ENCODE peak calls at places on chromosome 10, in seven cellular contexts. S is thoracic aorta, F is cardiac muscle cell, M is spleen, Z is endothelial cell of umbilical vein, K is mammary epithelial cell, L is PC-3. U is an unnamed sample.

GRCh38 chr10:24737001-24737400 is 13.3 kb upstream of the ARHGAP21 start:
- DNase-seq in S (no peak), F (no peak), M (no peak), Z (no peak), K (no peak), L (no peak), U (no peak)

GRCh38 chr10:71888623-71889387 is 37.8 kb upstream of the PSAP start:
- DNase-seq in S (peak), F (peak), M (peak), Z (peak), K (peak), L (peak), U (peak)

GRCh38 chr10:123421461-123421860 is 244.7 kb upstream of the GPR26 start:
- DNase-seq in S (no peak), F (no peak), M (no peak), Z (no peak), K (no peak), L (no peak), U (no peak)

GRCh38 chr10:7512487-7512886 is 101.7 kb upstream of the SFMBT2 start:
- DNase-seq in S (no peak), F (no peak), M (no peak), Z (no peak), K (no peak), L (no peak), U (no peak)

GRCh38 chr10:113991091-113991860 is 52.4 kb upstream of the ADRB1 start:
- DNase-seq in S (no peak), F (no peak), M (no peak), Z (no peak), K (no peak), L (no peak), U (no peak)

GRCh38 chr10:114208351-114208750 is 29.2 kb downstream of the TDRD1 start:
- DNase-seq in S (no peak), F (no peak), M (no peak), Z (no peak), K (no peak), L (no peak), U (no peak)

GRCh38 chr10:11164806-11165590 is 147.3 kb downstream of the CELF2 start:
- DNase-seq in S (peak), F (peak), M (peak), Z (peak), K (peak), L (no peak), U (peak)

GRCh38 chr10:74500806-74501205 is 325.6 kb upstream of the KAT6B start:
- DNase-seq in S (no peak), F (peak), M (no peak), Z (peak), K (no peak), L (peak), U (no peak)

GRCh38 chr10:132938472-132939329 is 3.7 kb downstream of the CFAP46 start:
- DNase-seq in S (no peak), F (peak), M (peak), Z (no peak), K (no peak), L (peak), U (no peak)

GRCh38 chr10:93926613-93927012 is 32.8 kb downstream of the SLC35G1 start:
- DNase-seq in S (no peak), F (no peak), M (no peak), Z (no peak), K (peak), L (no peak), U (no peak)

GRCh38 chr10:14617850-14618249 is 156.8 kb downstream of the FAM107B start:
- DNase-seq in S (no peak), F (peak), M (no peak), Z (no peak), K (peak), L (peak), U (no peak)

GRCh38 chr10:93813507-93814465 is 56.0 kb downstream of the LGI1 start:
- DNase-seq in S (no peak), F (peak), M (peak), Z (peak), K (peak), L (peak), U (peak)

GRCh38 chr10:50421026-50421719 is 169.9 kb upstream of the ASAH2 start:
- DNase-seq in S (no peak), F (peak), M (no peak), Z (peak), K (peak), L (peak), U (no peak)

GRCh38 chr10:50419091-50419490 is 167.8 kb upstream of the ASAH2 start:
- DNase-seq in S (no peak), F (no peak), M (no peak), Z (no peak), K (no peak), L (no peak), U (no peak)

GRCh38 chr10:50420166-50420565 is 168.8 kb upstream of the ASAH2 start:
- DNase-seq in S (no peak), F (no peak), M (no peak), Z (no peak), K (no peak), L (no peak), U (no peak)

GRCh38 chr10:50417906-50418697 is 166.8 kb upstream of the ASAH2 start:
- DNase-seq in S (peak), F (peak), M (peak), Z (peak), K (peak), L (peak), U (no peak)

GRCh38 chr10:50419756-50420155 is 168.4 kb upstream of the ASAH2 start:
- DNase-seq in S (no peak), F (no peak), M (no peak), Z (no peak), K (no peak), L (no peak), U (no peak)
- H3K4me3 ChIP-seq in S (no peak), F (no peak), M (no peak), Z (no peak), K (no peak), L (no peak), U (no peak)

GRCh38 chr10:86087716-86088115 is 278.9 kb downstream of the GRID1 start:
- DNase-seq in S (no peak), F (no peak), M (peak), Z (no peak), K (no peak), L (no peak), U (no peak)

GRCh38 chr10:86090807-86091206 is 275.8 kb downstream of the GRID1 start:
- DNase-seq in S (no peak), F (no peak), M (peak), Z (no peak), K (no peak), L (no peak), U (no peak)

GRCh38 chr10:86085686-86086085 is 280.9 kb downstream of the GRID1 start:
- DNase-seq in S (no peak), F (no peak), M (peak), Z (no peak), K (no peak), L (no peak), U (peak)

GRCh38 chr10:86086418-86086817 is 280.2 kb downstream of the GRID1 start:
- DNase-seq in S (no peak), F (no peak), M (peak), Z (no peak), K (no peak), L (no peak), U (no peak)

DNA sequence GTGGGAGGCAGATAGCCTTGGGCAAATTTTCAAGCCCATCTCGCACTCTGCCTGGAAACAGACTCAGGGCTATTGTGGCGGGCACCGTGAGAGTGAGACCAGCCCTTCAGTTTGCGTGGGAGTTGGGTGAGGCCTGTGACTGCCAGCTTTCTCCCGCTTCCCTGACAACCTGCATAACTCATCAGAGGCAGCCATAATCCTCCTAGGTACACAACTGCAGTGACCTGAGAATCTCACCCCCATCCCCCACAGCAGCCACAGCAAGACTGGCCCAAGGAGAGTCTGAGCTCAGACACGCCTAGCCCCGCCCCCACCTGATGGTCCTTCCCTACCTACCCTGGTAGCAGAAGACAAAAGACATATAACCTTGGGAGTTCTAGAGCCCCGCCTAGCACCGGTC is 275.4 kb downstream of the GRID1 start:
- DNase-seq in S (no peak), F (no peak), M (peak), Z (no peak), K (no peak), L (no peak), U (no peak)
- TF ChIP-seq CTCF in S (no peak), F (no peak), M (no peak), Z (no peak), K (no peak), L (no peak), U (no peak)

DNA sequence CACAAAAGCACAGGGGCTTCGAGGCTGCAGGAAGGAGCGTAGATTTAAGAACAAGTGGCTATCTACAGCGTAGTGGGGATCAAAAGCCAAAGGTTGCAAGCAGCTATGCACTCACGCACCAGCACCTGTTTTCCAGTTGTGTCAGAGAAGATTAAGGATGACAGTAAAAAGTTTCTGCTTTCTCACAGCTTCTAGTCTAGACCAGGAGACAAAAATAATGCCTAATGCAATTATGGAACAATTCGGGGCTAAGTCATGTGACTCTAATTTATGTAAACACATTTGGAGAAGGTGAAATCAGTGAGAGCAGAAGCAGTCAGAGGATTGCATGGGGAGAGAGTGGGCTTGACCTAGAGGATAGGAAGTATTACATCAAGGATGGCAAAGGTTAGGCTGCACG is 48.0 kb upstream of the GPAM start:
- DNase-seq in S (no peak), F (no peak), M (no peak), Z (no peak), K (no peak), L (no peak), U (no peak)
- H3K27ac ChIP-seq in S (no peak), F (no peak), M (no peak), Z (no peak), K (no peak), L (no peak), U (no peak)

DNA sequence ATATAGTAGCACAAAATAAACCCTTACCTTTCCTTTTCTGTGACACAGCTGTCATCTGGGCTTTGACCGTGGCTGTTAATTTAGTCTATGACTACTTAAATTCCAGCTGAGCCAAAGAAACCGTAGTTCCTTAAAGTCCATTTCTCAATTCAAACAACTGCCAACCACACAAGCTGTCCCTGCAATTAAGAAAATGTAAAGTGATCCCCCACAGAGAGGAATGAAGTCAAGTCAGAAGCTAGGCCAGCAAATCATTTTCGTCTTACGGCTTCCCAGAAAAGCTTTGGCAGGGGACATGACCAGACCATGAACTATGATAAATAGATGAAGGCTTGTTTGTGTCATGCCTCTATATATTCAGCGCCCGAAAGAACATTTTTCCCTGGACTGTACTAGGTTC is 54.6 kb downstream of the HACD1 start:
- DNase-seq in S (no peak), F (peak), M (no peak), Z (peak), K (peak), L (no peak), U (no peak)
- H3K4me3 ChIP-seq in S (no peak), F (no peak), M (no peak), Z (no peak), K (no peak), L (no peak), U (no peak)

GRCh38 chr10:96626795-96627194 is 40.0 kb upstream of the TM9SF3 start:
- DNase-seq in S (no peak), F (no peak), M (no peak), Z (no peak), K (no peak), L (no peak), U (no peak)
- TF ChIP-seq CTCF in S (no peak), F (no peak), M (no peak), Z (no peak), K (peak), L (peak), U (no peak)

GRCh38 chr10:101587725-101588614 is at the start of the genes DPCD and POLL:
- DNase-seq in S (peak), F (peak), M (peak), Z (peak), K (peak), L (peak), U (peak)

GRCh38 chr10:101585841-101586240 is 2.2 kb downstream of the POLL start:
- DNase-seq in S (no peak), F (no peak), M (peak), Z (no peak), K (no peak), L (no peak), U (no peak)

GRCh38 chr10:101588879-101589278 is 758 bp downstream of the DPCD start:
- DNase-seq in S (no peak), F (peak), M (peak), Z (peak), K (peak), L (no peak), U (no peak)
- H3K27ac ChIP-seq in S (no peak), F (no peak), M (no peak), Z (no peak), K (peak), L (no peak), U (no peak)

GRCh38 chr10:30701471-30702173 is 72.1 kb upstream of the LYZL2 start:
- DNase-seq in S (no peak), F (peak), M (peak), Z (no peak), K (no peak), L (peak), U (no peak)
- H3K4me3 ChIP-seq in S (no peak), F (no peak), M (no peak), Z (no peak), K (no peak), L (peak), U (no peak)

GRCh38 chr10:103082683-103083082 is 110.4 kb downstream of the NT5C2 start:
- DNase-seq in S (no peak), F (no peak), M (no peak), Z (no peak), K (no peak), L (no peak), U (no peak)
- TF ChIP-seq CTCF in S (no peak), F (no peak), M (no peak), Z (no peak), K (no peak), L (no peak), U (no peak)